ENCODE peak calls at places on chromosome 1, in seven cellular contexts. K is endothelial cell; Y is C1 segment of cervical spinal cord; F is fibroblast of lung; V is activated T-helper 1 cell treated with anti-CD3 and anti-CD28 coated beads, Interleukin-2, amount 50 U/mL, for 16 hours; R is caudate nucleus; U is suprapubic skin. P is an unnamed sample.

GRCh38 chr1:161989108-161989507 is 34.6 kb downstream of the OLFML2B start:
- DNase-seq in Y (no peak), R (no peak), K (no peak), U (no peak), F (no peak), V (no peak), P (no peak)

GRCh38 chr1:118272884-118273283 is 87.9 kb upstream of the SPAG17 start:
- DNase-seq in R (no peak), Y (no peak), F (no peak), K (no peak), U (no peak), V (no peak), P (no peak)

GRCh38 chr1:50704126-50704525 is 255.9 kb downstream of the FAF1 start:
- DNase-seq in Y (no peak), R (no peak), K (peak), V (no peak), F (peak), U (no peak), P (peak)

GRCh38 chr1:157515141-157515540 is 37.2 kb downstream of the FCRL5 start:
- DNase-seq in V (no peak), Y (no peak), U (no peak), K (no peak), R (no peak), F (no peak), P (no peak)

GRCh38 chr1:67142931-67143330 is 8.2 kb upstream of the C1orf141 start:
- DNase-seq in R (no peak), K (no peak), V (no peak), U (no peak), Y (no peak), F (no peak), P (no peak)

GRCh38 chr1:30656171-30656940 is 67.0 kb downstream of the MATN1 start:
- DNase-seq in U (no peak), Y (no peak), R (no peak), K (no peak), F (no peak), V (no peak), P (no peak)

GRCh38 chr1:25011270-25011669 is 81.2 kb upstream of the RUNX3 start:
- DNase-seq in V (no peak), R (no peak), F (no peak), U (no peak), Y (no peak), K (no peak), P (no peak)

GRCh38 chr1:228749765-228750164 is 14.5 kb downstream of the RHOU start:
- DNase-seq in V (no peak), R (no peak), F (no peak), K (no peak), Y (no peak), U (no peak), P (peak)

GRCh38 chr1:234530641-234531040 is 51.7 kb upstream of the TARBP1 start:
- DNase-seq in V (no peak), F (no peak), U (peak), Y (no peak), K (no peak), R (no peak), P (no peak)

GRCh38 chr1:180252638-180253536 is 22.8 kb downstream of the LHX4 start:
- DNase-seq in R (no peak), U (no peak), Y (peak), F (peak), K (peak), V (peak), P (peak)

GRCh38 chr1:119679223-119679622 is 31.2 kb upstream of the ZNF697 start:
- DNase-seq in U (no peak), V (no peak), F (no peak), Y (no peak), K (no peak), R (no peak), P (no peak)

GRCh38 chr1:192639607-192640368 is 3.8 kb downstream of the RGS13 start:
- DNase-seq in Y (no peak), R (no peak), F (no peak), V (no peak), K (no peak), U (no peak), P (no peak)

GRCh38 chr1:151710187-151710586 is 6.4 kb downstream of the CELF3 start:
- DNase-seq in U (no peak), V (no peak), Y (peak), F (peak), K (peak), R (peak), P (peak)

GRCh38 chr1:10782491-10783244 is 13.8 kb downstream of the CASZ1 start:
- DNase-seq in F (no peak), V (no peak), Y (peak), K (no peak), R (no peak), U (no peak), P (no peak)